ENCODE peak calls at places on chromosome 5, in five cellular contexts. T is stomach, L is fibroblast of mammary gland, E is RWPE1, C is transverse colon. F is an unnamed sample.

GRCh38 chr5:147763791-147764525 is 18.6 kb downstream of the JAKMIP2 start:
- DNase-seq in T (no peak), L (peak), C (no peak), E (no peak), F (peak)

GRCh38 chr5:155665371-155665770 is 651.8 kb downstream of the KIF4B start:
- DNase-seq in T (no peak), C (no peak), L (no peak), E (no peak), F (no peak)

GRCh38 chr5:122153774-122154173 is 24.4 kb downstream of the ZNF474 start:
- DNase-seq in T (no peak), C (no peak), E (no peak), L (no peak), F (no peak)

GRCh38 chr5:170184007-170184687 is 48.6 kb upstream of the C5orf58 start:
- DNase-seq in T (peak), C (peak), L (peak), E (peak), F (peak)

GRCh38 chr5:107893642-107894041 is 222.9 kb upstream of the EFNA5 start:
- DNase-seq in C (no peak), T (no peak), L (peak), E (peak), F (peak)

GRCh38 chr5:22539756-22540155 is 313.4 kb downstream of the CDH12 start:
- DNase-seq in L (no peak), E (no peak), T (no peak), C (no peak), F (no peak)

GRCh38 chr5:31987985-31988710 is 186.0 kb downstream of the GOLPH3 start:
- DNase-seq in E (peak), C (no peak), L (peak), T (no peak), F (no peak)

GRCh38 chr5:169590602-169591001 is 7.0 kb downstream of the SPDL1 start:
- DNase-seq in L (no peak), C (no peak), E (no peak), T (no peak), F (no peak)

GRCh38 chr5:96093890-96094381 is 132.3 kb upstream of the ELL2 start:
- DNase-seq in T (no peak), E (peak), L (peak), C (no peak), F (peak)

GRCh38 chr5:160118349-160119141 is 705 bp downstream of the PWWP2A start:
- DNase-seq in L (no peak), E (peak), T (peak), C (peak), F (peak)

GRCh38 chr5:68554566-68555279 is 339.2 kb downstream of the PIK3R1 start:
- DNase-seq in C (peak), T (peak), E (peak), L (peak), F (no peak)

GRCh38 chr5:158802941-158803341 is 296.8 kb downstream of the EBF1 start:
- DNase-seq in E (no peak), T (no peak), L (peak), C (no peak), F (no peak)

GRCh38 chr5:65863747-65864146 is 62.6 kb upstream of the ERBIN start:
- DNase-seq in L (no peak), C (no peak), E (no peak), T (no peak), F (no peak)

GRCh38 chr5:125484272-125485002 is 738.0 kb upstream of the ZNF608 start:
- DNase-seq in E (peak), T (peak), L (peak), C (peak), F (peak)

GRCh38 chr5:149999359-149999758 is 1.1 kb downstream of the TIGD6 start:
- DNase-seq in L (no peak), C (no peak), E (no peak), T (no peak), F (no peak)

GRCh38 chr5:19865336-19866087 is 122.5 kb downstream of the CDH18 start:
- DNase-seq in C (no peak), T (no peak), L (no peak), E (no peak), F (no peak)

GRCh38 chr5:147327421-147327820 is 92.6 kb downstream of the STK32A start:
- DNase-seq in C (no peak), E (no peak), L (no peak), T (no peak), F (no peak)

GRCh38 chr5:81817980-81818379 is 67.1 kb upstream of the SSBP2 start:
- DNase-seq in T (no peak), C (no peak), E (no peak), L (no peak), F (no peak)

GRCh38 chr5:100761192-100761591 is 141.9 kb downstream of the ST8SIA4 start:
- DNase-seq in T (no peak), L (peak), E (no peak), C (no peak), F (no peak)

GRCh38 chr5:132057498-132058255 is 2.8 kb upstream of the IL3 start:
- DNase-seq in T (peak), C (peak), L (no peak), E (no peak), F (no peak)

GRCh38 chr5:176743136-176743827 is 67.1 kb upstream of the UNC5A start:
- DNase-seq in E (no peak), T (no peak), L (no peak), C (no peak), F (peak)

GRCh38 chr5:35857606-35858205 is 1.0 kb downstream of the IL7R start:
- DNase-seq in C (no peak), L (peak), E (peak), T (no peak), F (no peak)

GRCh38 chr5:36632363-36632664 is 25.9 kb downstream of the SLC1A3 start:
- DNase-seq in E (no peak), C (no peak), T (no peak), L (no peak), F (no peak)

GRCh38 chr5:168472329-168472728 is 13.9 kb upstream of the RARS1 start:
- DNase-seq in E (peak), T (no peak), C (no peak), L (peak), F (peak)

GRCh38 chr5:944992-945685 is 52.5 kb downstream of the TRIP13 start:
- DNase-seq in L (no peak), E (no peak), C (no peak), T (no peak), F (no peak)

GRCh38 chr5:93600409-93601052 is 17.5 kb downstream of the NR2F1 start:
- DNase-seq in E (no peak), C (no peak), T (no peak), L (peak), F (no peak)

GRCh38 chr5:6236858-6237481 is 141.4 kb downstream of the MED10 start:
- DNase-seq in E (no peak), T (no peak), L (no peak), C (no peak), F (no peak)

GRCh38 chr5:7397005-7397546 is 1.1 kb downstream of the ADCY2 start:
- DNase-seq in E (no peak), T (no peak), L (peak), C (no peak), F (no peak)

GRCh38 chr5:15518786-15519185 is 18.8 kb downstream of the FBXL7 start:
- DNase-seq in L (peak), E (no peak), T (no peak), C (no peak), F (no peak)

GRCh38 chr5:115389799-115390382 is 93.4 kb upstream of the CCDC112 start:
- DNase-seq in C (no peak), E (no peak), T (peak), L (no peak), F (no peak)

DNA sequence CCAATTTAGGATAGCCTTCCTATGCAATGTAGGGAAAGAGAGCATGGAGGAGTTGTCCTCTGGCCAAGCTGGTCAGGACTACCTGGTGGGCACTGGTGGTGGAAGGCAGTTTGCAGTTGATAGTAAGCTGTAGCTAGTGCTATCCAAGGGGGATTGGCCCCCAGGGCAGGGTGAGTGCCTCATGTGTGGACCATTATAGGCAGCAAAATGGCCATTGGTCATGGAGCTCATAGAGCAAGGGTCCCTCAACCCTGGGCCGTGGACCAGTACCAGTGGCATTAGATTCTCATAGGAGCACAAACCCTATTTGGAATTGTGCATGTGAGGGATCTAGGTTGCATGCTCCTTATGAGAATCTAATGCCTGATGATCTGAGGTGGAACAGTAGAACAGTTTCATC is 139.3 kb downstream of the ZSWIM6 start:
- DNase-seq in E (no peak), L (no peak), T (no peak), C (no peak), F (no peak)
- TF ChIP-seq CTCF in E (no peak), L (no peak), T (no peak), C (no peak), F (no peak)

GRCh38 chr5:141192110-141192725 is at the start of gene PCDHB10:
- DNase-seq in E (no peak), C (no peak), L (peak), T (no peak), F (peak)
- TF ChIP-seq CTCF in E (peak), C (no peak), L (peak), T (no peak), F (no peak)

GRCh38 chr5:138635268-138635667 is 60.1 kb upstream of the HSPA9 start:
- DNase-seq in C (no peak), T (no peak), L (peak), E (no peak), F (no peak)

GRCh38 chr5:138636401-138636944 is 61.3 kb upstream of the HSPA9 start:
- DNase-seq in L (no peak), T (no peak), C (no peak), E (no peak), F (no peak)

GRCh38 chr5:138635708-138636107 is 60.5 kb upstream of the HSPA9 start:
- DNase-seq in T (no peak), L (no peak), C (no peak), E (no peak), F (no peak)

GRCh38 chr5:138631204-138631928 is 56.2 kb upstream of the HSPA9 start:
- DNase-seq in L (no peak), T (no peak), C (no peak), E (no peak), F (no peak)

DNA sequence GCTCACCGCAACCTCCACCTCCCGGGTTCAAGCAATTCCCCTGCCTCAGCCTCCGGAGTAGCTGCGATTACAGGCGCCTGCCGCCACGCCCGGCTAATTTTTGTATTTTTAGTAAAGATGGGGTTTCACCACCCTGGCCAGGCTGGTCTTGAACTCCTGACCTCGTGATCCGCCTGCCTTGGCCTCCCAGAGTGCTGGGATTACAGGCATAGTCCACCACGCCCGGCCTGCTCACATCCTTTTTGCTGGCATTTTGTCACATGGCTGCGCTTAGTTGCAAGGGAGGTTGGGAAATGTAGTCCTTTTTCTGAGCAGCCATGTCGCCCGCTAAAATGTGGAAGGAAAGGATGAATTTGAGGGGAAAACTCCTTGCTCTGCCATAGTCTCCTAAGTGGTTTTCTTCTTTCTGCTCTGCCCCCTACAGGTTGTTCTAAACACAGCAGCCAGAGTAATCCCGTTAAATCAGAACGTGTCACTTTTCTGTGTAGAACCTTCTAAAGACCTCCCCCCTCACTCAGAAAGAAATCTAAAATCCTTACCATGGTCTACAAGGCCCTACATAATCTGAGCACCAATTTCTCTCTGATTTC is 57.8 kb upstream of the HSPA9 start:
- DNase-seq in L (peak), T (peak), C (peak), E (no peak), F (peak)
- TF ChIP-seq CTCF in L (peak), T (no peak), C (peak), E (no peak), F (peak)

GRCh38 chr5:180332861-180333260 is 20.3 kb downstream of the GFPT2 start:
- DNase-seq in E (no peak), L (no peak), T (no peak), C (no peak), F (no peak)

GRCh38 chr5:180331647-180331950 is 21.5 kb downstream of the GFPT2 start:
- DNase-seq in E (no peak), C (no peak), T (no peak), L (no peak), F (no peak)

GRCh38 chr5:180333661-180334060 is 19.5 kb downstream of the GFPT2 start:
- DNase-seq in E (peak), T (no peak), L (peak), C (no peak), F (no peak)

GRCh38 chr5:180330810-180331646 is 22.1 kb downstream of the GFPT2 start:
- DNase-seq in T (peak), C (peak), E (peak), L (peak), F (peak)

DNA sequence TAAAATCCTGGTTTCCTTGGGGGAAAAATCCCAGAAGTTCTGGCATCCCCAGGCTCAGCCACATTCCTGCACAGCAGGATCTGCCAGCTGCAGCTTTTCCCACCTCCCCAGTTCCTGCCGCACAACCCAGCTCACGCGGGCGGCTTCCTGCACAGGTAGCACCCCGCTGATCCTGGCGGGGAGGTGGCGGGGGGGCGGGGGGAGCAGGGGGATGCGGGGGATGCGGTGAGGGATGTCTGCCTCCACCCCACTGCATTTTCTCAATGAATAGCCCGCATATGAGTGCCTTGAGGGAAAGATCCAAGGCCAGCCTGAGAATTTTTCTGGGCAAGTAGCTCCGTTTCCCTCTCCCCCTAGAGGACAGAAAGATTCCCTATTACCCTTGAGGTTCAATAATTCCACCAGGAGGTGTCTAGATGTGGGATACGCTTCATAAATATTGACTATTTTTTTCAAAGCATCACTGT is 21.1 kb downstream of the GFPT2 start:
- DNase-seq in E (peak), L (peak), C (no peak), T (no peak), F (no peak)
- TF ChIP-seq CTCF in E (no peak), L (peak), C (no peak), T (no peak), F (no peak)

DNA sequence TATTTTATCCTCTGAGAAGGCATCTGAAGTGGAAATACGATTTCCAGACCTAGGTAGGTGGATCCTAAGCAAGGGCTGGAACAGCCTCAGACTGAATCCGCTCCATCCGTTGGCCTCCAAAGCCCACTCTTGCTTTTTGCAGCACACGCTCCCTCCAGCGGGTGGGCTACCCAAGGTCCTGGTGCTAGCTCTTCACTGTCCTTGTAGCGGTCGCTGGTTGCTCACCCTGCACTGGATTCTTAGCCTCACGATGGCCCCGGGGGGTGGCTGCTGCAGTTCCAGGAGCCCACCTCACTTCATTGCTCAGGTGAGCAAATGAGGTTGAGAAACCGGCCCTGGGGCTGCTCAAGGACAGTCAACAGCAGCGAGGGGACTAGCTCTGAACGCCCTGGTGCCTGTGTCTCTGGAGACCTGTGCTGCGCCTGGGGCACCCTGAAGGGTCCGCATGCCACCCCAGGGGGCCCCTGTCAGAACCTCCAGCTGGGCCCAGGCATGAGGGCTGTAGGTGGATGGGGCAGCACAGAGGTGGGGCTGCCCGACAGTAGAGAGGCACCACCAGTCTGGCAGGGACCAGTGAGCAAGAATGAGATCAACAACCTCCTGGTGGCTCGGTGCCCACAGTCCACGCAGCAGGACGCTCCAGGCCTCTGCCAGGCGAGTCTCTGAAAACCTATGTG is 4.3 kb downstream of the MGAT4B start:
- DNase-seq in C (no peak), T (no peak), E (no peak), L (no peak), F (no peak)
- TF ChIP-seq CTCF in C (no peak), T (no peak), E (no peak), L (no peak), F (no peak)

F was measured in Calu3.